ENCODE peak calls at places on chromosomes 11 and 22, in five cellular contexts. One of them, this sample, is unnamed.

GRCh38 chr11:64556721-64557250 is 34.2 kb upstream of the SLC22A12 start:
- DNase-seq in heart left ventricle: no peak
- DNase-seq in gastrocnemius medialis: no peak
- DNase-seq in upper lobe of right lung: peak; percentile 38
- DNase-seq in cardiac muscle cell: no peak
- DNase-seq in this sample: no peak

GRCh38 chr11:45180158-45180887 is 33.9 kb downstream of the PRDM11 start:
- DNase-seq in heart left ventricle: peak; percentile 73
- DNase-seq in gastrocnemius medialis: peak; percentile 58
- DNase-seq in upper lobe of right lung: peak; percentile 85
- DNase-seq in cardiac muscle cell: peak; percentile 52
- DNase-seq in this sample: peak; percentile 64

GRCh38 chr11:75050516-75050915 is 46.2 kb downstream of the OR2AT4 start:
- DNase-seq in heart left ventricle: no peak
- DNase-seq in gastrocnemius medialis: no peak
- DNase-seq in upper lobe of right lung: no peak
- DNase-seq in cardiac muscle cell: no peak
- DNase-seq in this sample: no peak

GRCh38 chr11:76151561-76152085 is 54.7 kb downstream of the WNT11 start:
- DNase-seq in heart left ventricle: no peak
- DNase-seq in gastrocnemius medialis: no peak
- DNase-seq in upper lobe of right lung: no peak
- DNase-seq in cardiac muscle cell: no peak
- DNase-seq in this sample: no peak

GRCh38 chr22:20424937-20425587 is 12.6 kb downstream of the SCARF2 start:
- DNase-seq in heart left ventricle: peak; percentile 47
- DNase-seq in gastrocnemius medialis: no peak
- DNase-seq in upper lobe of right lung: peak; percentile 62
- DNase-seq in cardiac muscle cell: no peak
- DNase-seq in this sample: no peak

GRCh38 chr11:8913961-8914660 is 3.1 kb downstream of the AKIP1 start:
- DNase-seq in heart left ventricle: peak; percentile 40
- DNase-seq in gastrocnemius medialis: no peak
- DNase-seq in upper lobe of right lung: no peak
- DNase-seq in cardiac muscle cell: peak; percentile 68
- DNase-seq in this sample: no peak

GRCh38 chr22:48586799-48587185 is 1240.9 kb downstream of the BRD1 start:
- DNase-seq in heart left ventricle: no peak
- DNase-seq in gastrocnemius medialis: no peak
- DNase-seq in upper lobe of right lung: no peak
- DNase-seq in cardiac muscle cell: no peak
- DNase-seq in this sample: peak; percentile 35

GRCh38 chr11:12981879-12982531 is 27.1 kb upstream of the RASSF10 start:
- DNase-seq in heart left ventricle: no peak
- DNase-seq in gastrocnemius medialis: no peak
- DNase-seq in upper lobe of right lung: no peak
- DNase-seq in cardiac muscle cell: peak; percentile 21
- DNase-seq in this sample: no peak

GRCh38 chr11:63998558-63999348 is 12.5 kb downstream of the OTUB1 start:
- DNase-seq in heart left ventricle: no peak
- DNase-seq in gastrocnemius medialis: no peak
- DNase-seq in upper lobe of right lung: no peak
- DNase-seq in cardiac muscle cell: no peak
- DNase-seq in this sample: peak; percentile 50

DNA sequence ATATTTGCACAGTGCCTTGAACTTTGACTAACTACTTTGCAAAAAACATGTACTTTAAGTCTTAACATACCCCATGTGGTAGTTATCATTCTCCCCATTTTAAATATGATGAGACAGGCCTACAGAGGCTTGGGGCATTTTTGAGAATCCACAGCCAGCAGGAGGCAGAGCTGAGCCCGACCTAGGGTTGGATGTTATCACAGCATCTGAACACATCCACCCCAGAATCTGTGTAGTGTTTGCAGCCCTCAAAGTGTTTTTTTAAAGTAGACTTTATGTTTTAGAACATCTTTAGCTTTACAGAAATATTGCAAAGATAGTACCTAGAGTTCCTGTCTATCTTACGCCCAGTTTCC is 17.6 kb downstream of the OTOG start:
- DNase-seq in heart left ventricle: no peak
- DNase-seq in gastrocnemius medialis: no peak
- DNase-seq in upper lobe of right lung: no peak
- DNase-seq in cardiac muscle cell: no peak
- DNase-seq in this sample: no peak
- TF ChIP-seq CTCF in heart left ventricle: no peak
- TF ChIP-seq CTCF in gastrocnemius medialis: no peak
- TF ChIP-seq CTCF in upper lobe of right lung: no peak
- TF ChIP-seq CTCF in cardiac muscle cell: peak; percentile 15
- TF ChIP-seq CTCF in this sample: no peak

GRCh38 chr11:79237111-79237510 is 203.7 kb downstream of the TENM4 start:
- DNase-seq in heart left ventricle: no peak
- DNase-seq in gastrocnemius medialis: no peak
- DNase-seq in upper lobe of right lung: no peak
- DNase-seq in cardiac muscle cell: no peak
- DNase-seq in this sample: no peak
- H3K27ac ChIP-seq in heart left ventricle: no peak overlapping the region
- H3K27ac ChIP-seq in gastrocnemius medialis: no peak overlapping the region
- H3K27ac ChIP-seq in upper lobe of right lung: peak overlapping the region; percentile 37
- H3K27ac ChIP-seq in cardiac muscle cell: no peak overlapping the region
- H3K27ac ChIP-seq in this sample: peak overlapping the region; percentile 21

GRCh38 chr11:132719684-132720083 is 812.6 kb downstream of the OPCML start:
- DNase-seq in heart left ventricle: no peak
- DNase-seq in gastrocnemius medialis: no peak
- DNase-seq in upper lobe of right lung: no peak
- DNase-seq in cardiac muscle cell: no peak
- DNase-seq in this sample: no peak
- H3K4me3 ChIP-seq in heart left ventricle: no peak overlapping the region
- H3K4me3 ChIP-seq in gastrocnemius medialis: no peak overlapping the region
- H3K4me3 ChIP-seq in upper lobe of right lung: no peak overlapping the region
- H3K4me3 ChIP-seq in cardiac muscle cell: no peak overlapping the region
- H3K4me3 ChIP-seq in this sample: no peak overlapping the region

DNA sequence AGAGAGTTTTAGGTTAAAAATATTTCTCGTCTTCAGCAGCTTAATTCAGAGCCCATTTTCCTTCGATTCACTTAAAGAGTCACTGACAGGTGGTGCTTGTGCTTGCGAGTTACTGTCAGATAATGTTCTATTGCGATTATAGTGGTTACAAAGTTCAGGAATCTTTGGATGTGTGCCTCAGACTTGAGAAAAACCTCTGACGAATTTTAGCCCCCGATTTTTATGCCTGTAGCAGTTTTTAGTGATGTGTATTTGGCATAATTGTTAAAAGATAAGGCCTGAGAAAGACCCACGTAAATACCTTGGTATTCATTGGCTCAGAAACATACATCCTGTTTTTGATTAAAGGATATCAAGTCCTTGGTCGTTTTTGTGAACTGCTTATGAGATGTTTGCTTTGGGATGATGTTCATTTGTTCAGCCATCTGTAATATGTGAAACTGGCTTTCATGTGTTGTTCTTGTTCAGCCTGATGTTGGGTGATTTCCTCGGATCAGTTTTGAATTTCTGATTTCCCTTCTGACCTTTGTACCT is 120.7 kb downstream of the HIPK3 start:
- DNase-seq in heart left ventricle: no peak
- DNase-seq in gastrocnemius medialis: no peak
- DNase-seq in upper lobe of right lung: no peak
- DNase-seq in cardiac muscle cell: peak; percentile 15
- DNase-seq in this sample: no peak
- TF ChIP-seq CTCF in heart left ventricle: no peak
- TF ChIP-seq CTCF in gastrocnemius medialis: no peak
- TF ChIP-seq CTCF in upper lobe of right lung: no peak
- TF ChIP-seq CTCF in cardiac muscle cell: no peak
- TF ChIP-seq CTCF in this sample: no peak

GRCh38 chr22:23178512-23179254 is 1.6 kb upstream of the BCR start:
- DNase-seq in heart left ventricle: peak; percentile 55
- DNase-seq in gastrocnemius medialis: peak; percentile 18
- DNase-seq in upper lobe of right lung: peak; percentile 84
- DNase-seq in cardiac muscle cell: peak; percentile 72
- DNase-seq in this sample: peak; percentile 75

GRCh38 chr22:23180301-23180892 is at the start of gene BCR:
- DNase-seq in heart left ventricle: peak; percentile 82
- DNase-seq in gastrocnemius medialis: peak; percentile 41
- DNase-seq in upper lobe of right lung: peak; percentile 90
- DNase-seq in cardiac muscle cell: peak; percentile 78
- DNase-seq in this sample: peak; percentile 85

GRCh38 chr22:23180893-23181762 is 819 bp downstream of the BCR start:
- DNase-seq in heart left ventricle: peak; percentile 29
- DNase-seq in gastrocnemius medialis: no peak
- DNase-seq in upper lobe of right lung: no peak
- DNase-seq in cardiac muscle cell: no peak
- DNase-seq in this sample: peak; percentile 68

GRCh38 chr22:23181763-23182288 is 1.5 kb downstream of the BCR start:
- DNase-seq in heart left ventricle: no peak
- DNase-seq in gastrocnemius medialis: no peak
- DNase-seq in upper lobe of right lung: no peak
- DNase-seq in cardiac muscle cell: no peak
- DNase-seq in this sample: no peak

GRCh38 chr22:23179381-23180294 is 671 bp upstream of the BCR start:
- DNase-seq in heart left ventricle: peak; percentile 43
- DNase-seq in gastrocnemius medialis: no peak
- DNase-seq in upper lobe of right lung: no peak
- DNase-seq in cardiac muscle cell: peak; percentile 18
- DNase-seq in this sample: peak; percentile 58
- H3K27ac ChIP-seq in heart left ventricle: no peak overlapping the region
- H3K27ac ChIP-seq in gastrocnemius medialis: peak overlapping the region; percentile 57
- H3K27ac ChIP-seq in upper lobe of right lung: peak overlapping the region; percentile 60
- H3K27ac ChIP-seq in cardiac muscle cell: no peak overlapping the region
- H3K27ac ChIP-seq in this sample: peak overlapping the region; percentile 71

GRCh38 chr22:46613606-46613997 is 6.6 kb upstream of the GRAMD4 start:
- DNase-seq in heart left ventricle: no peak
- DNase-seq in gastrocnemius medialis: no peak
- DNase-seq in upper lobe of right lung: no peak
- DNase-seq in cardiac muscle cell: no peak
- DNase-seq in this sample: peak; percentile 49

GRCh38 chr22:46614070-46614931 is 5.9 kb upstream of the GRAMD4 start:
- DNase-seq in heart left ventricle: no peak
- DNase-seq in gastrocnemius medialis: no peak
- DNase-seq in upper lobe of right lung: no peak
- DNase-seq in cardiac muscle cell: no peak
- DNase-seq in this sample: peak; percentile 62

GRCh38 chr22:46611189-46611588 is 9.0 kb upstream of the GRAMD4 start:
- DNase-seq in heart left ventricle: no peak
- DNase-seq in gastrocnemius medialis: no peak
- DNase-seq in upper lobe of right lung: no peak
- DNase-seq in cardiac muscle cell: no peak
- DNase-seq in this sample: no peak

GRCh38 chr22:46612341-46612903 is 7.8 kb upstream of the GRAMD4 start:
- DNase-seq in heart left ventricle: no peak
- DNase-seq in gastrocnemius medialis: no peak
- DNase-seq in upper lobe of right lung: no peak
- DNase-seq in cardiac muscle cell: no peak
- DNase-seq in this sample: no peak

GRCh38 chr22:46612904-46613605 is 7.1 kb upstream of the GRAMD4 start:
- DNase-seq in heart left ventricle: no peak
- DNase-seq in gastrocnemius medialis: no peak
- DNase-seq in upper lobe of right lung: no peak
- DNase-seq in cardiac muscle cell: no peak
- DNase-seq in this sample: peak; percentile 48
- H3K4me3 ChIP-seq in heart left ventricle: no peak overlapping the region
- H3K4me3 ChIP-seq in gastrocnemius medialis: no peak overlapping the region
- H3K4me3 ChIP-seq in upper lobe of right lung: no peak overlapping the region
- H3K4me3 ChIP-seq in cardiac muscle cell: no peak overlapping the region
- H3K4me3 ChIP-seq in this sample: peak overlapping the region; percentile 38

GRCh38 chr22:50310949-50311444 is 3.6 kb upstream of the PLXNB2 start:
- DNase-seq in heart left ventricle: no peak
- DNase-seq in gastrocnemius medialis: no peak
- DNase-seq in upper lobe of right lung: no peak
- DNase-seq in cardiac muscle cell: no peak
- DNase-seq in this sample: peak; percentile 45
- TF ChIP-seq CTCF in heart left ventricle: no peak
- TF ChIP-seq CTCF in gastrocnemius medialis: no peak
- TF ChIP-seq CTCF in upper lobe of right lung: no peak
- TF ChIP-seq CTCF in cardiac muscle cell: no peak
- TF ChIP-seq CTCF in this sample: no peak

GRCh38 chr11:78806214-78807004 is 231.7 kb upstream of the NARS2 start:
- DNase-seq in heart left ventricle: peak; percentile 36
- DNase-seq in gastrocnemius medialis: no peak
- DNase-seq in upper lobe of right lung: no peak
- DNase-seq in cardiac muscle cell: no peak
- DNase-seq in this sample: peak; percentile 75

GRCh38 chr11:78810489-78811090 is 235.9 kb upstream of the NARS2 start:
- DNase-seq in heart left ventricle: no peak
- DNase-seq in gastrocnemius medialis: no peak
- DNase-seq in upper lobe of right lung: no peak
- DNase-seq in cardiac muscle cell: no peak
- DNase-seq in this sample: no peak

GRCh38 chr11:78807351-78807750 is 232.7 kb upstream of the NARS2 start:
- DNase-seq in heart left ventricle: no peak
- DNase-seq in gastrocnemius medialis: no peak
- DNase-seq in upper lobe of right lung: no peak
- DNase-seq in cardiac muscle cell: no peak
- DNase-seq in this sample: no peak

GRCh38 chr11:78809931-78810481 is 235.3 kb upstream of the NARS2 start:
- DNase-seq in heart left ventricle: no peak
- DNase-seq in gastrocnemius medialis: no peak
- DNase-seq in upper lobe of right lung: no peak
- DNase-seq in cardiac muscle cell: no peak
- DNase-seq in this sample: no peak

GRCh38 chr11:78808903-78809302 is 234.2 kb upstream of the NARS2 start:
- DNase-seq in heart left ventricle: no peak
- DNase-seq in gastrocnemius medialis: no peak
- DNase-seq in upper lobe of right lung: no peak
- DNase-seq in cardiac muscle cell: no peak
- DNase-seq in this sample: no peak
- H3K27ac ChIP-seq in heart left ventricle: no peak overlapping the region
- H3K27ac ChIP-seq in gastrocnemius medialis: no peak overlapping the region
- H3K27ac ChIP-seq in upper lobe of right lung: no peak overlapping the region
- H3K27ac ChIP-seq in cardiac muscle cell: no peak overlapping the region
- H3K27ac ChIP-seq in this sample: no peak overlapping the region

This sample was measured in lower lobe of right lung.